ENCODE peak calls at places on chromosome 13, in four cellular contexts. One of them, this sample, is unnamed.

GRCh38 chr13:79658333-79658975 is 177.5 kb downstream of the NDFIP2 start:
- DNase-seq in fibroblast of lung: no peak
- DNase-seq in IMR-90: no peak
- DNase-seq in neural progenitor cell: peak; percentile 12
- DNase-seq in this sample: peak; percentile 19

GRCh38 chr13:40193290-40194203 is 472.9 kb downstream of the FOXO1 start:
- DNase-seq in fibroblast of lung: peak; percentile 54
- DNase-seq in IMR-90: no peak
- DNase-seq in neural progenitor cell: no peak
- DNase-seq in this sample: no peak

GRCh38 chr13:42812311-42812710 is 30.9 kb downstream of the FAM216B start:
- DNase-seq in fibroblast of lung: peak; percentile 61
- DNase-seq in IMR-90: no peak
- DNase-seq in neural progenitor cell: no peak
- DNase-seq in this sample: peak; percentile 32

GRCh38 chr13:51330741-51331140 is 8.8 kb upstream of the SERPINE3 start:
- DNase-seq in fibroblast of lung: peak; percentile 78
- DNase-seq in IMR-90: no peak
- DNase-seq in neural progenitor cell: no peak
- DNase-seq in this sample: peak; percentile 76

GRCh38 chr13:102045713-102046112 is 356.1 kb downstream of the FGF14 start:
- DNase-seq in fibroblast of lung: no peak
- DNase-seq in IMR-90: no peak
- DNase-seq in neural progenitor cell: peak; percentile 54
- DNase-seq in this sample: no peak

GRCh38 chr13:104011505-104012270 is 945.5 kb upstream of the SLC10A2 start:
- DNase-seq in fibroblast of lung: peak; percentile 47
- DNase-seq in IMR-90: no peak
- DNase-seq in neural progenitor cell: peak; percentile 51
- DNase-seq in this sample: no peak

GRCh38 chr13:67063036-67063435 is 167.1 kb downstream of the PCDH9 start:
- DNase-seq in fibroblast of lung: peak; percentile 46
- DNase-seq in IMR-90: no peak
- DNase-seq in neural progenitor cell: no peak
- DNase-seq in this sample: no peak

GRCh38 chr13:52879950-52880650 is 31.7 kb upstream of the PCDH8 start:
- DNase-seq in fibroblast of lung: no peak
- DNase-seq in IMR-90: no peak
- DNase-seq in neural progenitor cell: peak; percentile 44
- DNase-seq in this sample: no peak

GRCh38 chr13:35046587-35046986 is 104.5 kb downstream of the NBEA start:
- DNase-seq in fibroblast of lung: no peak
- DNase-seq in IMR-90: no peak
- DNase-seq in neural progenitor cell: no peak
- DNase-seq in this sample: no peak

GRCh38 chr13:80276371-80277289 is 64.3 kb downstream of the SPRY2 start:
- DNase-seq in fibroblast of lung: peak; percentile 79
- DNase-seq in IMR-90: peak; percentile 23
- DNase-seq in neural progenitor cell: peak; percentile 97
- DNase-seq in this sample: peak; percentile 90

GRCh38 chr13:103960011-103960410 is 893.8 kb upstream of the SLC10A2 start:
- DNase-seq in fibroblast of lung: no peak
- DNase-seq in IMR-90: no peak
- DNase-seq in neural progenitor cell: no peak
- DNase-seq in this sample: no peak

GRCh38 chr13:36750946-36751345 is 68.1 kb upstream of the RFXAP start:
- DNase-seq in fibroblast of lung: no peak
- DNase-seq in IMR-90: no peak
- DNase-seq in neural progenitor cell: no peak
- DNase-seq in this sample: no peak

GRCh38 chr13:113746143-113746525 is 12.9 kb upstream of the TMEM255B start:
- DNase-seq in fibroblast of lung: no peak
- DNase-seq in IMR-90: no peak
- DNase-seq in neural progenitor cell: no peak
- DNase-seq in this sample: no peak

GRCh38 chr13:24279267-24279666 is 30.1 kb upstream of the C1QTNF9 start:
- DNase-seq in fibroblast of lung: no peak
- DNase-seq in IMR-90: no peak
- DNase-seq in neural progenitor cell: no peak
- DNase-seq in this sample: no peak

GRCh38 chr13:82506805-82507404 is 1375.4 kb downstream of the SLITRK1 start:
- DNase-seq in fibroblast of lung: no peak
- DNase-seq in IMR-90: no peak
- DNase-seq in neural progenitor cell: no peak
- DNase-seq in this sample: no peak

GRCh38 chr13:64052526-64052925 is 2636.9 kb upstream of the PCDH20 start:
- DNase-seq in fibroblast of lung: no peak
- DNase-seq in IMR-90: no peak
- DNase-seq in neural progenitor cell: no peak
- DNase-seq in this sample: no peak

GRCh38 chr13:99805361-99805760 is 166.2 kb downstream of the ZIC5 start:
- DNase-seq in fibroblast of lung: no peak
- DNase-seq in IMR-90: no peak
- DNase-seq in neural progenitor cell: peak; percentile 69
- DNase-seq in this sample: no peak

GRCh38 chr13:75326173-75327131 is 155.5 kb downstream of the TBC1D4 start:
- DNase-seq in fibroblast of lung: peak; percentile 60
- DNase-seq in IMR-90: peak; percentile 53
- DNase-seq in neural progenitor cell: no peak
- DNase-seq in this sample: no peak

GRCh38 chr13:107205318-107206112 is 637.6 kb upstream of the ARGLU1 start:
- DNase-seq in fibroblast of lung: peak; percentile 45
- DNase-seq in IMR-90: peak; percentile 66
- DNase-seq in neural progenitor cell: peak; percentile 77
- DNase-seq in this sample: peak; percentile 87

GRCh38 chr13:85528578-85529215 is 270.5 kb downstream of the SLITRK6 start:
- DNase-seq in fibroblast of lung: peak; percentile 94
- DNase-seq in IMR-90: peak; percentile 90
- DNase-seq in neural progenitor cell: no peak
- DNase-seq in this sample: no peak

GRCh38 chr13:89470901-89471300 is 1799.7 kb downstream of the SLITRK5 start:
- DNase-seq in fibroblast of lung: no peak
- DNase-seq in IMR-90: no peak
- DNase-seq in neural progenitor cell: no peak
- DNase-seq in this sample: no peak

GRCh38 chr13:89474432-89474831 is 1803.3 kb downstream of the SLITRK5 start:
- DNase-seq in fibroblast of lung: no peak
- DNase-seq in IMR-90: no peak
- DNase-seq in neural progenitor cell: no peak
- DNase-seq in this sample: no peak
- H2AFZ ChIP-seq in fibroblast of lung: no peak overlapping the region
- H2AFZ ChIP-seq in IMR-90: no peak overlapping the region
- H2AFZ ChIP-seq in neural progenitor cell: no peak overlapping the region
- H2AFZ ChIP-seq in this sample: no peak overlapping the region

DNA sequence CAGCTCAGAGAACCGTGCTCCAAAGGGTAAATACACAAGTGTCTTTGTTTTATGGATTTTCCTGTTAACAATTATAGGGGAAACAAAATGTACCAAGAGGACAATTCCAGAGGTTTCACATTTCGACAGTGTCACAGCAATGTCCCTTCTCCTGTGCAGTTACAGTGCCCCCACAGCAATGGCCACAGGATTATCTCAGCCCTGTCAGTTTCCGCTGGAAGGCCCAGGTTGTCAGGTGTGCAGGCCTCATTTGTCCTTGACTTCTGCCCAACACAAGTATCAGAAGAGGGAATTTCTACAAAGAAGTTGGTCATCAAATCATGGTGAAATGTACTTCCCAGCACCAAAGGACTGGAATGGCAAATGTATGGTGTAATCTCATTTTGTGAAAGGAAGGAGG is 11.2 kb upstream of the N4BP2L2 start:
- DNase-seq in fibroblast of lung: no peak
- DNase-seq in IMR-90: no peak
- DNase-seq in neural progenitor cell: no peak
- DNase-seq in this sample: no peak
- H3K4me3 ChIP-seq in fibroblast of lung: no peak overlapping the region
- H3K4me3 ChIP-seq in IMR-90: no peak overlapping the region
- H3K4me3 ChIP-seq in neural progenitor cell: no peak overlapping the region
- H3K4me3 ChIP-seq in this sample: no peak overlapping the region

DNA sequence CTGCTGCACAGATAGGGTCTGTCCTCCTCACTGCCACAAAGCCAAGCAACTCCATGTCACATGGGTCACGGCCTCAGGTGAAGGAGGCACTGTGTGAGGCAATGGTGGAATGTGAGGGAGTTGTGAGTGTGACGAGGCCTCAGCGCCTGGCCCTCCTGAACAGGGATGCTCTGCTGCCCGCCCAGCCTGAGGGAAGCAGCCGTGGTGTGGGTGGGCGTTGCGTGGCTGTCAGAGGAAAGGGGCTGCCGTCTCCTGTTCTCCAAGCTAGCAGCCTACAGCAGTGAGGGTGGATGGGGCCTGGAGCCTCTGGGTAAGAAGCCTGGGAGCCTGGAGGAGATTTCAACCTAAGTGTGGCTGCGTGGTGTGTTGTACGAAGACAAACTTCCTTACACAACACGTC is 125.0 kb downstream of the COL4A1 start:
- DNase-seq in fibroblast of lung: no peak
- DNase-seq in IMR-90: no peak
- DNase-seq in neural progenitor cell: no peak
- DNase-seq in this sample: no peak
- H3K36me3 ChIP-seq in fibroblast of lung: peaks cover 4% of the 10 kb centered on the region
- H3K36me3 ChIP-seq in IMR-90: peaks cover 82% of the 10 kb centered on the region
- H3K36me3 ChIP-seq in neural progenitor cell: no peaks in the 10 kb centered on the region
- H3K36me3 ChIP-seq in this sample: peaks cover 97% of the 10 kb centered on the region

GRCh38 chr13:49539746-49540145 is 44.0 kb downstream of the PHF11 start:
- DNase-seq in fibroblast of lung: no peak
- DNase-seq in IMR-90: no peak
- DNase-seq in neural progenitor cell: no peak
- DNase-seq in this sample: no peak
- H2AFZ ChIP-seq in fibroblast of lung: no peak overlapping the region
- H2AFZ ChIP-seq in IMR-90: no peak overlapping the region
- H2AFZ ChIP-seq in neural progenitor cell: no peak overlapping the region
- H2AFZ ChIP-seq in this sample: no peak overlapping the region

DNA sequence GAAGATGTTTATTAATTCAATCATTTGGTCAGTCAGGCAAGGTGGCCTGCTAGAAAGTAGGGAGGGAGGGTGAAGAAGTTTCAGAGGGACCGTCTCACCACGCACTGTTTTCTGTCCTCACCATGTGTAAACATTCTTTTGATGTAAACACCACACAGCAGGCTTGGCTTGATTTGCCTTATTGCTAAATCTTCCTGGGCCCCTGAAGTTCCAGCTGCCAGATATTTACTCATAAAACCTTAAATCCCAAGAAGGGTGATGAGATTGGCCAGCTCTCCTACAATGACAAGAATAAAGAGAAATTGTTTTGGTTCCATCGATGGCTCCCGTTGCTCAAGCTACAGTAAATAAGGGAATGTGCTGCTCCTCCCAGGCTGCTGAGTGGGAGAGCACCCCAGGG is 198.2 kb upstream of the TMTC4 start:
- DNase-seq in fibroblast of lung: no peak
- DNase-seq in IMR-90: peak; percentile 36
- DNase-seq in neural progenitor cell: no peak
- DNase-seq in this sample: peak; percentile 37
- H3K4me3 ChIP-seq in fibroblast of lung: no peak overlapping the region
- H3K4me3 ChIP-seq in IMR-90: no peak overlapping the region
- H3K4me3 ChIP-seq in neural progenitor cell: no peak overlapping the region
- H3K4me3 ChIP-seq in this sample: no peak overlapping the region

GRCh38 chr13:27257233-27257568 is 5.8 kb downstream of the RPL21 start:
- DNase-seq in fibroblast of lung: no peak
- DNase-seq in IMR-90: no peak
- DNase-seq in neural progenitor cell: no peak
- DNase-seq in this sample: no peak
- H3K36me3 ChIP-seq in fibroblast of lung: peaks cover 2% of the 10 kb centered on the region
- H3K36me3 ChIP-seq in IMR-90: peaks cover 37% of the 10 kb centered on the region
- H3K36me3 ChIP-seq in neural progenitor cell: peaks cover 13% of the 10 kb centered on the region
- H3K36me3 ChIP-seq in this sample: peaks cover 57% of the 10 kb centered on the region

This sample was measured in osteoblast.